ENCODE peak calls at places on chromosomes 16 and 17, in ten cellular contexts. S, E, M, I, W, Q, G, X, T and B are unnamed samples.

GRCh38 chr17:73924488-73925186 is 278.8 kb upstream of the RPL38 start:
- DNase-seq in T (no peak), X (no peak), S (no peak), Q (no peak), G (no peak), M (no peak), E (no peak), W (no peak), I (no peak), B (no peak)

GRCh38 chr17:10177921-10178788 is 20.3 kb downstream of the GAS7 start:
- DNase-seq in W (no peak), X (no peak), T (no peak), S (no peak), Q (peak), M (no peak), I (no peak), E (peak), G (no peak), B (no peak)

GRCh38 chr16:24753437-24753836 is 24.0 kb downstream of the TNRC6A start:
- DNase-seq in E (no peak), S (no peak), I (no peak), Q (no peak), G (no peak), W (no peak), M (no peak), X (peak), T (no peak), B (no peak)

GRCh38 chr17:45299311-45299710 is 17.5 kb downstream of the MAP3K14 start:
- DNase-seq in G (peak), W (no peak), T (no peak), Q (no peak), X (no peak), M (no peak), E (no peak), I (no peak), S (no peak), B (no peak)

GRCh38 chr17:36833279-36833678 is 104.0 kb upstream of the LHX1 start:
- DNase-seq in T (no peak), S (no peak), I (no peak), Q (no peak), E (no peak), G (no peak), W (no peak), X (no peak), M (no peak), B (no peak)

GRCh38 chr16:81263470-81264200 is 25.1 kb downstream of the BCO1 start:
- DNase-seq in W (no peak), X (peak), M (no peak), Q (peak), S (no peak), I (no peak), G (no peak), T (no peak), E (peak), B (no peak)

GRCh38 chr16:5639531-5639930 is 541.9 kb upstream of the EEF2KMT start:
- DNase-seq in X (no peak), W (no peak), M (no peak), T (no peak), E (no peak), S (no peak), G (no peak), Q (no peak), I (no peak), B (no peak)

GRCh38 chr17:72656114-72656763 is 436.2 kb downstream of the SLC39A11 start:
- DNase-seq in T (no peak), Q (no peak), E (no peak), W (no peak), I (no peak), S (no peak), M (no peak), G (peak), X (no peak), B (no peak)

GRCh38 chr17:18258356-18259038 is at the start of gene FLII:
- DNase-seq in T (peak), X (peak), S (peak), Q (peak), G (peak), E (no peak), I (peak), W (peak), M (peak), B (no peak)

GRCh38 chr17:82592289-82592683 is 56.0 kb downstream of the WDR45B start:
- DNase-seq in E (no peak), W (no peak), I (no peak), G (no peak), M (peak), T (peak), S (no peak), Q (no peak), X (no peak), B (no peak)

GRCh38 chr16:62149646-62150045 is 113.4 kb upstream of the CDH8 start:
- DNase-seq in M (no peak), E (no peak), I (peak), Q (no peak), G (no peak), T (no peak), X (no peak), S (no peak), W (no peak), B (no peak)

GRCh38 chr17:43845772-43846171 is 1.2 kb upstream of the CD300LG start:
- DNase-seq in S (no peak), W (no peak), M (no peak), I (no peak), T (no peak), E (no peak), G (no peak), Q (no peak), X (no peak), B (no peak)

GRCh38 chr17:82428546-82428945 is 10.2 kb upstream of the OGFOD3 start:
- DNase-seq in E (no peak), I (no peak), M (no peak), G (no peak), S (no peak), T (no peak), X (no peak), Q (no peak), W (no peak), B (no peak)

GRCh38 chr16:57837305-57838125 is 35.2 kb upstream of the KIFC3 start:
- DNase-seq in X (no peak), W (no peak), G (no peak), M (no peak), E (no peak), S (no peak), Q (no peak), I (no peak), T (no peak), B (no peak)

GRCh38 chr17:62085511-62086408 is 20.7 kb upstream of the MED13 start:
- DNase-seq in X (no peak), W (no peak), I (no peak), E (no peak), S (no peak), G (no peak), Q (peak), T (no peak), M (no peak), B (no peak)

GRCh38 chr17:15446036-15446435 is 21.4 kb downstream of the CDRT4 start:
- DNase-seq in I (no peak), E (no peak), X (no peak), T (no peak), S (no peak), G (no peak), M (no peak), W (no peak), Q (no peak), B (no peak)

GRCh38 chr17:74437702-74438101 is 5.8 kb downstream of the GPRC5C start:
- DNase-seq in S (no peak), I (no peak), G (no peak), M (no peak), Q (no peak), E (no peak), W (no peak), X (no peak), T (no peak), B (no peak)

GRCh38 chr17:75240394-75241142 is 20.8 kb downstream of the GGA3 start:
- DNase-seq in I (no peak), G (peak), E (no peak), W (no peak), S (no peak), X (peak), Q (peak), T (no peak), M (no peak), B (no peak)

GRCh38 chr17:39699818-39700147 is at the start of gene ERBB2:
- DNase-seq in X (peak), T (peak), Q (peak), E (peak), S (peak), W (peak), I (peak), G (peak), M (no peak), B (peak)

GRCh38 chr16:9458816-9459215 is 367.4 kb downstream of the HAPSTR1 start:
- DNase-seq in X (no peak), T (no peak), S (no peak), G (no peak), W (no peak), I (no peak), M (no peak), Q (no peak), E (no peak), B (no peak)

GRCh38 chr16:70800798-70801480 is at the start of gene VAC14:
- DNase-seq in G (peak), E (peak), Q (peak), T (peak), M (peak), S (peak), X (peak), W (peak), I (peak), B (no peak)

GRCh38 chr16:86566966-86567700 is 504 bp downstream of the FOXC2 start:
- DNase-seq in S (no peak), X (peak), M (no peak), T (no peak), G (no peak), E (no peak), I (peak), Q (peak), W (no peak), B (peak)

GRCh38 chr17:76492250-76492988 is 8.8 kb downstream of the RHBDF2 start:
- DNase-seq in T (peak), X (no peak), G (no peak), E (no peak), Q (no peak), S (no peak), I (no peak), M (no peak), W (no peak), B (no peak)

GRCh38 chr16:30657866-30658730 is at the start of gene FBRS:
- DNase-seq in M (peak), E (peak), Q (peak), W (peak), G (peak), T (peak), X (peak), I (peak), S (peak), B (peak)

GRCh38 chr16:49970818-49971431 is 54.1 kb upstream of the CNEP1R1 start:
- DNase-seq in W (no peak), E (no peak), X (no peak), T (no peak), I (no peak), G (no peak), M (no peak), Q (no peak), S (no peak), B (no peak)

GRCh38 chr17:81232616-81233241 is 6.1 kb downstream of the TEPSIN start:
- DNase-seq in W (no peak), S (no peak), G (no peak), T (no peak), X (no peak), Q (no peak), E (no peak), I (no peak), M (no peak), B (no peak)

GRCh38 chr17:51230306-51230705 is 29.5 kb downstream of the MBTD1 start:
- DNase-seq in Q (no peak), E (no peak), G (no peak), I (no peak), X (no peak), M (no peak), S (no peak), T (no peak), W (no peak), B (no peak)

GRCh38 chr16:78240459-78241222 is 141.2 kb downstream of the WWOX start:
- DNase-seq in Q (no peak), I (peak), M (peak), G (no peak), S (peak), X (no peak), E (no peak), T (no peak), W (peak), B (no peak)

GRCh38 chr16:78235168-78235800 is 135.8 kb downstream of the WWOX start:
- DNase-seq in T (peak), M (peak), G (peak), Q (peak), X (peak), S (peak), W (peak), E (peak), I (peak), B (peak)

GRCh38 chr16:78237346-78237745 is 137.9 kb downstream of the WWOX start:
- DNase-seq in G (no peak), X (no peak), E (no peak), I (peak), Q (no peak), W (peak), S (no peak), T (no peak), M (no peak), B (no peak)

GRCh38 chr16:78235876-78236275 is 136.4 kb downstream of the WWOX start:
- DNase-seq in M (no peak), E (no peak), T (no peak), X (no peak), Q (no peak), I (no peak), W (no peak), G (no peak), S (no peak), B (no peak)

GRCh38 chr16:78237856-78238255 is 138.4 kb downstream of the WWOX start:
- DNase-seq in S (no peak), M (no peak), W (no peak), X (no peak), T (no peak), E (no peak), I (no peak), G (no peak), Q (no peak), B (no peak)
- TF ChIP-seq CTCF in S (no peak), M (no peak), W (no peak), X (no peak), T (no peak), E (no peak), I (no peak), G (no peak), Q (no peak), B (no peak)

DNA sequence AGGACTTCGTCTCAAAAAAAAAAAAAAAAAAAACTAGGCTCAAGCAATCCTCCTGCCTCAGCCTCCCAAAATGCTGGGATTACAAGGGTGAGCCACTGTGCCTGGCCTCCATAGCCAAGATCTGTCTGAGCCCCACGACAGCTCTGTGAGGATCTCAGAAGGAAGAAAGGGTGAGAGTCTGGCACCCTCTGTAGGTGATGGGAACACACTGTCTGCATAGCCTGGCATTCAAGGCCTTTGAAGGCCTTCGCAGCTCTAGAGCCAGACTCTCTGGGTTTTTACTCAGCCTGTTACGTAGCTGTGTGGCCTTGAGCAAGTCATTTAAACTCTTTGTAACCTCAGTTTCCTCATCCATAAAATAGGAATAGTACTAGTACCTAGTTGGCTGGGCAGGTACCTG is 6.3 kb upstream of the XPO6 start:
- DNase-seq in S (no peak), G (no peak), T (peak), M (no peak), I (peak), Q (peak), W (no peak), X (peak), E (peak), B (no peak)
- TF ChIP-seq CTCF in S (no peak), G (peak), T (peak), M (peak), I (peak), Q (peak), W (no peak), X (peak), E (peak), B (peak)

DNA sequence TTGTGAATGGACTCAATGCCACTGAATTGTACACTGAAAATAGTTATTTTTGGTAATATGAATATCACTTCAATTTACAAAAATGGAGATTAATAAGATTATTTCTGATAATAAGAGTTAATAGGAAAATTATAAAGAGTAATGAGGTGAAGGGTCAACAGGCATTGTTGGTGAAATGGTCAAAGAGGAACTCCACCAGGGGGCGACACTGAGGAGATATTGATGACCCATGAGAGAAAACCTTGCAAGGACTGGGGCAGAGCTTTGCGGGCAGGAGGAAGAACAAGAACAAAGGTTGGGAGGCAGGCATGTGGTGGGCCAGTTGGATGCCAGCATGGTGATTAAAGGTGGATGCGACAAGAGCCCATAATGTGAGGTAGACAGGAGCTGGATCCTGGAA is 74.0 kb upstream of the XYLT1 start:
- DNase-seq in W (no peak), X (no peak), M (no peak), S (peak), G (peak), T (peak), Q (no peak), I (no peak), E (no peak), B (no peak)
- TF ChIP-seq CTCF in W (no peak), X (no peak), M (no peak), S (no peak), G (peak), T (no peak), Q (peak), I (peak), E (peak), B (no peak)

GRCh38 chr16:77169650-77170236 is 21.2 kb upstream of the MON1B start:
- DNase-seq in S (peak), Q (peak), E (no peak), I (peak), M (no peak), W (peak), G (peak), X (peak), T (peak), B (no peak)
- TF ChIP-seq CTCF in S (no peak), Q (peak), E (peak), I (peak), M (peak), W (peak), G (peak), X (peak), T (peak), B (peak)